ENCODE peak calls at places on chromosome 13, in nine cellular contexts. F is retina; B is lower leg skin; J is NCI-H1105 treated with DMSO at 0.1 percent for 48 hours; W is stimulated activated CD8-positive, alpha-beta memory T cell treated with anti-CD3 and anti-CD28 coated beads, Interleukin-15, amount 100 ng/mL, for 4 hours; Q is sciatic nerve; R is fibroblast of pulmonary artery; Z is thoracic aorta; Y is AG09309. P is an unnamed sample.

GRCh38 chr13:20270163-20270865 is 38.2 kb upstream of the GJB6 start:
- DNase-seq in J (peak; percentile 43), F (peak; percentile 9), B (peak; percentile 70), Z (no peak), R (peak; percentile 10), W (no peak), Q (no peak), Y (no peak), P (no peak)

GRCh38 chr13:19818223-19818842 is 35.6 kb upstream of the PSPC1 start:
- DNase-seq in R (peak; percentile 42), F (peak; percentile 48), Y (no peak), B (peak; percentile 85), J (no peak), Z (no peak), W (no peak), Q (no peak), P (no peak)

GRCh38 chr13:59991395-59991794 is 172.3 kb downstream of the DIAPH3 start:
- DNase-seq in R (no peak), W (no peak), B (no peak), J (no peak), Y (no peak), Q (no peak), F (no peak), Z (no peak), P (no peak)

GRCh38 chr13:104382941-104383340 is 1316.7 kb upstream of the SLC10A2 start:
- DNase-seq in Q (no peak), R (peak; percentile 31), F (no peak), Z (no peak), B (no peak), W (no peak), Y (no peak), J (no peak), P (no peak)

GRCh38 chr13:65940720-65941119 is 1289.4 kb downstream of the PCDH9 start:
- DNase-seq in W (no peak), B (no peak), J (peak; percentile 100), R (no peak), Q (no peak), F (no peak), Y (no peak), Z (no peak), P (no peak)

GRCh38 chr13:44768775-44769578 is 192.8 kb upstream of the TSC22D1 start:
- DNase-seq in Q (no peak), B (peak; percentile 8), Z (no peak), W (peak; percentile 7), J (no peak), Y (peak; percentile 3), F (no peak), R (peak; percentile 24), P (no peak)

GRCh38 chr13:98325724-98326123 is 148.7 kb upstream of the RNF113B start:
- DNase-seq in Y (no peak), F (no peak), W (no peak), Z (no peak), Q (no peak), R (no peak), J (peak; percentile 53), B (no peak), P (no peak)

GRCh38 chr13:25440081-25440480 is 68.3 kb downstream of the ATP8A2 start:
- DNase-seq in Y (no peak), B (no peak), R (no peak), Z (no peak), W (no peak), Q (no peak), J (no peak), F (no peak), P (no peak)

GRCh38 chr13:98535501-98536357 is 41.2 kb downstream of the STK24 start:
- DNase-seq in W (no peak), R (no peak), F (no peak), Z (no peak), J (no peak), Q (no peak), Y (no peak), B (no peak), P (no peak)

GRCh38 chr13:88649855-88650254 is 978.7 kb downstream of the SLITRK5 start:
- DNase-seq in F (no peak), B (no peak), Q (no peak), J (no peak), R (no peak), Z (no peak), Y (no peak), W (no peak), P (no peak)

GRCh38 chr13:50365683-50366391 is 350.6 kb downstream of the KCNRG start:
- DNase-seq in F (no peak), Q (no peak), W (no peak), R (no peak), Y (no peak), J (peak; percentile 76), Z (no peak), B (no peak), P (no peak)

GRCh38 chr13:105050696-105051095 is 1484.8 kb downstream of the EFNB2 start:
- DNase-seq in F (no peak), W (no peak), Y (no peak), Z (no peak), B (no peak), Q (no peak), R (peak; percentile 9), J (no peak), P (no peak)

GRCh38 chr13:45989607-45990006 is 62.9 kb downstream of the ZC3H13 start:
- DNase-seq in Z (no peak), W (no peak), Q (no peak), R (peak; percentile 77), F (no peak), J (no peak), Y (peak; percentile 42), B (no peak), P (no peak)

GRCh38 chr13:57624565-57625435 is 6.7 kb upstream of the PCDH17 start:
- DNase-seq in Q (no peak), F (peak; percentile 67), R (peak; percentile 76), B (no peak), Y (no peak), W (no peak), Z (no peak), J (peak; percentile 70), P (peak; percentile 6)

GRCh38 chr13:46571189-46571901 is 18.4 kb downstream of the LRCH1 start:
- DNase-seq in Z (no peak), Q (no peak), Y (no peak), R (peak; percentile 75), J (no peak), W (no peak), F (no peak), B (no peak), P (no peak)

GRCh38 chr13:50198508-50198907 is 183.3 kb downstream of the KCNRG start:
- DNase-seq in R (peak; percentile 93), B (no peak), Z (no peak), W (no peak), Y (no peak), J (peak; percentile 14), Q (no peak), F (no peak), P (no peak)

GRCh38 chr13:96273196-96273595 is 183.3 kb downstream of the HS6ST3 start:
- DNase-seq in Q (no peak), W (no peak), Y (no peak), B (no peak), J (no peak), F (no peak), R (no peak), Z (no peak), P (no peak)

GRCh38 chr13:69793803-69794453 is 313.7 kb upstream of the ATXN8OS start:
- DNase-seq in Q (no peak), F (no peak), Y (no peak), R (no peak), Z (no peak), J (no peak), B (no peak), W (no peak), P (no peak)

GRCh38 chr13:74528751-74529513 is 394.7 kb upstream of the KLF12 start:
- DNase-seq in J (no peak), B (no peak), Y (no peak), W (no peak), Z (no peak), Q (no peak), R (no peak), F (no peak), P (no peak)